ENCODE peak calls at places on chromosomes 7 and 10, in eight cellular contexts. One of them, this sample, is unnamed.

GRCh38 chr7:77251519-77251819 is 51.9 kb upstream of the FGL2 start:
- DNase-seq in hippocampal formation: no peak
- DNase-seq in cardiac septum: no peak
- DNase-seq in H54: no peak
- DNase-seq in NCI-H774: no peak
- DNase-seq in GM12865: no peak
- DNase-seq in AG04450: no peak
- DNase-seq in ascending aorta: no peak
- DNase-seq in this sample: no peak

GRCh38 chr7:107920048-107920772 is 29.2 kb downstream of the DLD start:
- DNase-seq in GM12865: no peak
- DNase-seq in AG04450: no peak
- DNase-seq in H54: no peak
- DNase-seq in hippocampal formation: no peak
- DNase-seq in cardiac septum: no peak
- DNase-seq in NCI-H774: no peak
- DNase-seq in ascending aorta: no peak
- DNase-seq in this sample: no peak

GRCh38 chr7:128931186-128931798 is 6.4 kb upstream of the IRF5 start:
- DNase-seq in cardiac septum: no peak
- DNase-seq in H54: no peak
- DNase-seq in GM12865: no peak
- DNase-seq in ascending aorta: no peak
- DNase-seq in AG04450: no peak
- DNase-seq in hippocampal formation: no peak
- DNase-seq in NCI-H774: no peak
- DNase-seq in this sample: no peak

GRCh38 chr10:68578945-68579344 is 18.8 kb downstream of the TET1 start:
- DNase-seq in GM12865: no peak
- DNase-seq in hippocampal formation: no peak
- DNase-seq in H54: no peak
- DNase-seq in ascending aorta: no peak
- DNase-seq in NCI-H774: no peak
- DNase-seq in cardiac septum: no peak
- DNase-seq in AG04450: no peak
- DNase-seq in this sample: no peak

GRCh38 chr10:17616403-17617030 is 657 bp downstream of the HACD1 start:
- DNase-seq in ascending aorta: peak; percentile 45
- DNase-seq in H54: peak; percentile 53
- DNase-seq in AG04450: no peak
- DNase-seq in NCI-H774: no peak
- DNase-seq in hippocampal formation: peak; percentile 40
- DNase-seq in cardiac septum: peak; percentile 89
- DNase-seq in GM12865: peak; percentile 29
- DNase-seq in this sample: peak; percentile 10

GRCh38 chr7:8290645-8291308 is 28.8 kb upstream of the ICA1 start:
- DNase-seq in NCI-H774: peak; percentile 85
- DNase-seq in AG04450: no peak
- DNase-seq in ascending aorta: no peak
- DNase-seq in H54: no peak
- DNase-seq in cardiac septum: no peak
- DNase-seq in GM12865: no peak
- DNase-seq in hippocampal formation: no peak
- DNase-seq in this sample: no peak

GRCh38 chr10:126836009-126836408 is 69.2 kb upstream of the DOCK1 start:
- DNase-seq in H54: no peak
- DNase-seq in ascending aorta: no peak
- DNase-seq in cardiac septum: no peak
- DNase-seq in hippocampal formation: no peak
- DNase-seq in AG04450: no peak
- DNase-seq in GM12865: no peak
- DNase-seq in NCI-H774: no peak
- DNase-seq in this sample: no peak

GRCh38 chr7:117098457-117098856 is 145.2 kb downstream of the ST7 start:
- DNase-seq in GM12865: no peak
- DNase-seq in AG04450: peak; percentile 95
- DNase-seq in H54: peak; percentile 22
- DNase-seq in NCI-H774: no peak
- DNase-seq in cardiac septum: no peak
- DNase-seq in hippocampal formation: no peak
- DNase-seq in ascending aorta: no peak
- DNase-seq in this sample: no peak

GRCh38 chr7:151773795-151774194 is 103.1 kb downstream of the PRKAG2 start:
- DNase-seq in hippocampal formation: no peak
- DNase-seq in GM12865: no peak
- DNase-seq in cardiac septum: no peak
- DNase-seq in H54: no peak
- DNase-seq in AG04450: no peak
- DNase-seq in NCI-H774: peak; percentile 66
- DNase-seq in ascending aorta: no peak
- DNase-seq in this sample: peak; percentile 34

GRCh38 chr7:80498481-80499349 is 13.1 kb downstream of the GNAT3 start:
- DNase-seq in GM12865: no peak
- DNase-seq in hippocampal formation: no peak
- DNase-seq in AG04450: no peak
- DNase-seq in H54: no peak
- DNase-seq in cardiac septum: no peak
- DNase-seq in NCI-H774: no peak
- DNase-seq in ascending aorta: no peak
- DNase-seq in this sample: no peak

GRCh38 chr10:26801831-26802230 is 58.9 kb downstream of the ABI1 start:
- DNase-seq in NCI-H774: no peak
- DNase-seq in cardiac septum: no peak
- DNase-seq in GM12865: no peak
- DNase-seq in ascending aorta: no peak
- DNase-seq in AG04450: no peak
- DNase-seq in hippocampal formation: no peak
- DNase-seq in H54: no peak
- DNase-seq in this sample: no peak

GRCh38 chr10:4810093-4810492 is 15.9 kb upstream of the AKR1E2 start:
- DNase-seq in AG04450: no peak
- DNase-seq in cardiac septum: no peak
- DNase-seq in hippocampal formation: no peak
- DNase-seq in NCI-H774: no peak
- DNase-seq in GM12865: no peak
- DNase-seq in H54: no peak
- DNase-seq in ascending aorta: no peak
- DNase-seq in this sample: no peak

GRCh38 chr7:29479606-29480200 is 83.9 kb upstream of the PRR15 start:
- DNase-seq in hippocampal formation: peak; percentile 77
- DNase-seq in H54: no peak
- DNase-seq in NCI-H774: no peak
- DNase-seq in cardiac septum: no peak
- DNase-seq in GM12865: no peak
- DNase-seq in ascending aorta: no peak
- DNase-seq in AG04450: no peak
- DNase-seq in this sample: no peak

GRCh38 chr10:72693599-72693915 is 1.6 kb downstream of the MCU start:
- DNase-seq in H54: no peak
- DNase-seq in cardiac septum: no peak
- DNase-seq in AG04450: no peak
- DNase-seq in ascending aorta: no peak
- DNase-seq in NCI-H774: no peak
- DNase-seq in GM12865: no peak
- DNase-seq in hippocampal formation: no peak
- DNase-seq in this sample: no peak

GRCh38 chr7:34612671-34613070 is 45.3 kb upstream of the NPSR1 start:
- DNase-seq in cardiac septum: no peak
- DNase-seq in hippocampal formation: no peak
- DNase-seq in NCI-H774: no peak
- DNase-seq in GM12865: no peak
- DNase-seq in ascending aorta: no peak
- DNase-seq in AG04450: no peak
- DNase-seq in H54: no peak
- DNase-seq in this sample: no peak

GRCh38 chr10:14099885-14100284 is 230.8 kb downstream of the FRMD4A start:
- DNase-seq in GM12865: no peak
- DNase-seq in cardiac septum: no peak
- DNase-seq in NCI-H774: no peak
- DNase-seq in hippocampal formation: no peak
- DNase-seq in H54: no peak
- DNase-seq in AG04450: no peak
- DNase-seq in ascending aorta: no peak
- DNase-seq in this sample: no peak

GRCh38 chr10:117226813-117227451 is 14.0 kb upstream of the SLC18A2 start:
- DNase-seq in NCI-H774: no peak
- DNase-seq in H54: peak; percentile 61
- DNase-seq in cardiac septum: peak; percentile 74
- DNase-seq in GM12865: peak; percentile 28
- DNase-seq in ascending aorta: no peak
- DNase-seq in AG04450: no peak
- DNase-seq in hippocampal formation: no peak
- DNase-seq in this sample: peak; percentile 25

GRCh38 chr10:63523015-63523414 is 1.8 kb downstream of the REEP3 start:
- DNase-seq in GM12865: no peak
- DNase-seq in ascending aorta: no peak
- DNase-seq in H54: no peak
- DNase-seq in NCI-H774: no peak
- DNase-seq in AG04450: no peak
- DNase-seq in hippocampal formation: no peak
- DNase-seq in cardiac septum: no peak
- DNase-seq in this sample: no peak

GRCh38 chr7:82388138-82388537 is 55.4 kb downstream of the CACNA2D1 start:
- DNase-seq in AG04450: no peak
- DNase-seq in GM12865: no peak
- DNase-seq in H54: no peak
- DNase-seq in hippocampal formation: no peak
- DNase-seq in cardiac septum: no peak
- DNase-seq in NCI-H774: no peak
- DNase-seq in ascending aorta: no peak
- DNase-seq in this sample: no peak

GRCh38 chr7:130269318-130269694 is 2.6 kb downstream of the CPA2 start:
- DNase-seq in AG04450: no peak
- DNase-seq in GM12865: no peak
- DNase-seq in ascending aorta: no peak
- DNase-seq in cardiac septum: no peak
- DNase-seq in NCI-H774: no peak
- DNase-seq in H54: no peak
- DNase-seq in hippocampal formation: no peak
- DNase-seq in this sample: no peak

GRCh38 chr7:69597278-69598076 is 798 bp upstream of the AUTS2 start:
- DNase-seq in H54: peak; percentile 48
- DNase-seq in ascending aorta: no peak
- DNase-seq in cardiac septum: no peak
- DNase-seq in NCI-H774: no peak
- DNase-seq in hippocampal formation: peak; percentile 56
- DNase-seq in AG04450: no peak
- DNase-seq in GM12865: peak; percentile 9
- DNase-seq in this sample: peak; percentile 30

GRCh38 chr10:4498763-4499251 is 327.2 kb upstream of the AKR1E2 start:
- DNase-seq in NCI-H774: peak; percentile 27
- DNase-seq in H54: no peak
- DNase-seq in cardiac septum: no peak
- DNase-seq in GM12865: no peak
- DNase-seq in ascending aorta: no peak
- DNase-seq in hippocampal formation: no peak
- DNase-seq in AG04450: peak; percentile 75
- DNase-seq in this sample: no peak

GRCh38 chr10:99531026-99531695 is 1.6 kb upstream of the NKX2-3 start:
- DNase-seq in cardiac septum: no peak
- DNase-seq in ascending aorta: no peak
- DNase-seq in NCI-H774: no peak
- DNase-seq in hippocampal formation: no peak
- DNase-seq in AG04450: no peak
- DNase-seq in GM12865: no peak
- DNase-seq in H54: no peak
- DNase-seq in this sample: no peak

GRCh38 chr7:90797596-90797995 is 201.5 kb downstream of the CDK14 start:
- DNase-seq in AG04450: no peak
- DNase-seq in ascending aorta: no peak
- DNase-seq in NCI-H774: no peak
- DNase-seq in cardiac septum: no peak
- DNase-seq in H54: no peak
- DNase-seq in GM12865: no peak
- DNase-seq in hippocampal formation: no peak
- DNase-seq in this sample: no peak

GRCh38 chr10:62005687-62006086 is 104.2 kb downstream of the ARID5B start:
- DNase-seq in hippocampal formation: no peak
- DNase-seq in AG04450: no peak
- DNase-seq in NCI-H774: no peak
- DNase-seq in ascending aorta: no peak
- DNase-seq in cardiac septum: no peak
- DNase-seq in H54: no peak
- DNase-seq in GM12865: no peak
- DNase-seq in this sample: no peak

GRCh38 chr7:35286422-35286821 is 32.5 kb upstream of the TBX20 start:
- DNase-seq in cardiac septum: no peak
- DNase-seq in GM12865: no peak
- DNase-seq in ascending aorta: no peak
- DNase-seq in H54: no peak
- DNase-seq in AG04450: no peak
- DNase-seq in NCI-H774: no peak
- DNase-seq in hippocampal formation: no peak
- DNase-seq in this sample: no peak

GRCh38 chr7:100583132-100584045 is 2.5 kb downstream of the LRCH4 start:
- DNase-seq in cardiac septum: peak; percentile 90
- DNase-seq in GM12865: peak; percentile 81
- DNase-seq in hippocampal formation: peak; percentile 25
- DNase-seq in NCI-H774: no peak
- DNase-seq in H54: no peak
- DNase-seq in AG04450: no peak
- DNase-seq in ascending aorta: peak; percentile 28
- DNase-seq in this sample: no peak

GRCh38 chr10:36766921-36767320 is 358.5 kb upstream of the ANKRD30A start:
- DNase-seq in cardiac septum: no peak
- DNase-seq in hippocampal formation: peak; percentile 4
- DNase-seq in NCI-H774: no peak
- DNase-seq in ascending aorta: no peak
- DNase-seq in AG04450: no peak
- DNase-seq in H54: no peak
- DNase-seq in GM12865: no peak
- DNase-seq in this sample: no peak

GRCh38 chr10:100089241-100089640 is 7.6 kb upstream of the CPN1 start:
- DNase-seq in hippocampal formation: no peak
- DNase-seq in AG04450: no peak
- DNase-seq in NCI-H774: no peak
- DNase-seq in GM12865: no peak
- DNase-seq in H54: no peak
- DNase-seq in cardiac septum: no peak
- DNase-seq in ascending aorta: no peak
- DNase-seq in this sample: no peak

GRCh38 chr7:114302858-114303257 is 111.8 kb upstream of the FOXP2 start:
- DNase-seq in hippocampal formation: no peak
- DNase-seq in cardiac septum: no peak
- DNase-seq in ascending aorta: no peak
- DNase-seq in AG04450: no peak
- DNase-seq in NCI-H774: no peak
- DNase-seq in GM12865: no peak
- DNase-seq in H54: no peak
- DNase-seq in this sample: no peak

GRCh38 chr10:22681783-22682183 is 32.6 kb downstream of the PIP4K2A start:
- DNase-seq in AG04450: no peak
- DNase-seq in H54: peak; percentile 42
- DNase-seq in ascending aorta: no peak
- DNase-seq in GM12865: no peak
- DNase-seq in NCI-H774: no peak
- DNase-seq in hippocampal formation: no peak
- DNase-seq in cardiac septum: no peak
- DNase-seq in this sample: peak; percentile 37

GRCh38 chr10:19629559-19629958 is 186.7 kb upstream of the PLXDC2 start:
- DNase-seq in ascending aorta: peak; percentile 26
- DNase-seq in hippocampal formation: peak; percentile 55
- DNase-seq in H54: no peak
- DNase-seq in NCI-H774: no peak
- DNase-seq in GM12865: no peak
- DNase-seq in AG04450: no peak
- DNase-seq in cardiac septum: peak; percentile 83
- DNase-seq in this sample: no peak

GRCh38 chr7:129166745-129167144 is 21.7 kb upstream of the SMO start:
- DNase-seq in AG04450: no peak
- DNase-seq in GM12865: peak; percentile 85
- DNase-seq in ascending aorta: no peak
- DNase-seq in NCI-H774: no peak
- DNase-seq in hippocampal formation: no peak
- DNase-seq in cardiac septum: no peak
- DNase-seq in H54: no peak
- DNase-seq in this sample: no peak